ENCODE peak calls at places on chromosomes 16 and 17, in nine cellular contexts. One of them, this sample, is unnamed.

GRCh38 chr17:80752369-80752705 is 207.7 kb downstream of the RPTOR start:
- DNase-seq in NCI-H1930: no peak
- DNase-seq in stimulated activated CD8-positive, alpha-beta memory T cell treated with anti-CD3 and anti-CD28 coated beads, Interleukin-4, amount 100 ng/mL, for 4 hours: no peak
- DNase-seq in sciatic nerve: no peak
- DNase-seq in left cardiac atrium: no peak
- DNase-seq in HTR-8/SVneo: no peak
- DNase-seq in anterior cingulate cortex: no peak
- DNase-seq in skeletal muscle cell: no peak
- DNase-seq in NCI-H1048: no peak
- DNase-seq in this sample: no peak

GRCh38 chr17:18087610-18088491 is at the start of gene DRG2:
- DNase-seq in NCI-H1930: peak
- DNase-seq in stimulated activated CD8-positive, alpha-beta memory T cell treated with anti-CD3 and anti-CD28 coated beads, Interleukin-4, amount 100 ng/mL, for 4 hours: peak
- DNase-seq in sciatic nerve: peak
- DNase-seq in left cardiac atrium: peak
- DNase-seq in HTR-8/SVneo: peak
- DNase-seq in anterior cingulate cortex: peak
- DNase-seq in skeletal muscle cell: peak
- DNase-seq in NCI-H1048: peak
- DNase-seq in this sample: peak

GRCh38 chr16:52816993-52817392 is 235.7 kb downstream of the CHD9NB start:
- DNase-seq in NCI-H1930: no peak
- DNase-seq in stimulated activated CD8-positive, alpha-beta memory T cell treated with anti-CD3 and anti-CD28 coated beads, Interleukin-4, amount 100 ng/mL, for 4 hours: no peak
- DNase-seq in sciatic nerve: no peak
- DNase-seq in left cardiac atrium: no peak
- DNase-seq in HTR-8/SVneo: no peak
- DNase-seq in anterior cingulate cortex: no peak
- DNase-seq in skeletal muscle cell: no peak
- DNase-seq in NCI-H1048: no peak
- DNase-seq in this sample: no peak

GRCh38 chr17:65557349-65558310 is 3.8 kb downstream of the AXIN2 start:
- DNase-seq in NCI-H1930: no peak
- DNase-seq in stimulated activated CD8-positive, alpha-beta memory T cell treated with anti-CD3 and anti-CD28 coated beads, Interleukin-4, amount 100 ng/mL, for 4 hours: no peak
- DNase-seq in sciatic nerve: no peak
- DNase-seq in left cardiac atrium: peak
- DNase-seq in HTR-8/SVneo: no peak
- DNase-seq in anterior cingulate cortex: no peak
- DNase-seq in skeletal muscle cell: no peak
- DNase-seq in NCI-H1048: no peak
- DNase-seq in this sample: peak

GRCh38 chr17:63442549-63443035 is 3.5 kb downstream of the CYB561 start:
- DNase-seq in NCI-H1930: no peak
- DNase-seq in stimulated activated CD8-positive, alpha-beta memory T cell treated with anti-CD3 and anti-CD28 coated beads, Interleukin-4, amount 100 ng/mL, for 4 hours: no peak
- DNase-seq in sciatic nerve: no peak
- DNase-seq in left cardiac atrium: no peak
- DNase-seq in HTR-8/SVneo: peak
- DNase-seq in anterior cingulate cortex: no peak
- DNase-seq in skeletal muscle cell: no peak
- DNase-seq in NCI-H1048: no peak
- DNase-seq in this sample: no peak

GRCh38 chr16:22186517-22186916 is 19.6 kb upstream of the EEF2K start:
- DNase-seq in NCI-H1930: no peak
- DNase-seq in stimulated activated CD8-positive, alpha-beta memory T cell treated with anti-CD3 and anti-CD28 coated beads, Interleukin-4, amount 100 ng/mL, for 4 hours: no peak
- DNase-seq in sciatic nerve: no peak
- DNase-seq in left cardiac atrium: no peak
- DNase-seq in HTR-8/SVneo: no peak
- DNase-seq in anterior cingulate cortex: no peak
- DNase-seq in skeletal muscle cell: no peak
- DNase-seq in NCI-H1048: no peak
- DNase-seq in this sample: no peak

GRCh38 chr16:54931757-54932660 is 1.3 kb downstream of the IRX5 start:
- DNase-seq in NCI-H1930: no peak
- DNase-seq in stimulated activated CD8-positive, alpha-beta memory T cell treated with anti-CD3 and anti-CD28 coated beads, Interleukin-4, amount 100 ng/mL, for 4 hours: no peak
- DNase-seq in sciatic nerve: no peak
- DNase-seq in left cardiac atrium: no peak
- DNase-seq in HTR-8/SVneo: no peak
- DNase-seq in anterior cingulate cortex: no peak
- DNase-seq in skeletal muscle cell: no peak
- DNase-seq in NCI-H1048: no peak
- DNase-seq in this sample: peak

GRCh38 chr17:58172369-58173071 is 5.7 kb downstream of the OR4D2 start:
- DNase-seq in NCI-H1930: peak
- DNase-seq in stimulated activated CD8-positive, alpha-beta memory T cell treated with anti-CD3 and anti-CD28 coated beads, Interleukin-4, amount 100 ng/mL, for 4 hours: no peak
- DNase-seq in sciatic nerve: no peak
- DNase-seq in left cardiac atrium: no peak
- DNase-seq in HTR-8/SVneo: peak
- DNase-seq in anterior cingulate cortex: no peak
- DNase-seq in skeletal muscle cell: no peak
- DNase-seq in NCI-H1048: no peak
- DNase-seq in this sample: no peak

GRCh38 chr17:60941028-60941427 is 263.4 kb downstream of the BCAS3 start:
- DNase-seq in NCI-H1930: no peak
- DNase-seq in stimulated activated CD8-positive, alpha-beta memory T cell treated with anti-CD3 and anti-CD28 coated beads, Interleukin-4, amount 100 ng/mL, for 4 hours: no peak
- DNase-seq in sciatic nerve: peak
- DNase-seq in left cardiac atrium: peak
- DNase-seq in HTR-8/SVneo: no peak
- DNase-seq in anterior cingulate cortex: no peak
- DNase-seq in skeletal muscle cell: peak
- DNase-seq in NCI-H1048: peak
- DNase-seq in this sample: no peak

GRCh38 chr16:12229759-12230594 is 253.4 kb downstream of the SNX29 start:
- DNase-seq in NCI-H1930: no peak
- DNase-seq in stimulated activated CD8-positive, alpha-beta memory T cell treated with anti-CD3 and anti-CD28 coated beads, Interleukin-4, amount 100 ng/mL, for 4 hours: no peak
- DNase-seq in sciatic nerve: no peak
- DNase-seq in left cardiac atrium: no peak
- DNase-seq in HTR-8/SVneo: no peak
- DNase-seq in anterior cingulate cortex: no peak
- DNase-seq in skeletal muscle cell: no peak
- DNase-seq in NCI-H1048: no peak
- DNase-seq in this sample: peak

GRCh38 chr16:2874584-2875362 is 8.2 kb upstream of the FLYWCH2 start:
- DNase-seq in NCI-H1930: peak
- DNase-seq in stimulated activated CD8-positive, alpha-beta memory T cell treated with anti-CD3 and anti-CD28 coated beads, Interleukin-4, amount 100 ng/mL, for 4 hours: no peak
- DNase-seq in sciatic nerve: peak
- DNase-seq in left cardiac atrium: peak
- DNase-seq in HTR-8/SVneo: peak
- DNase-seq in anterior cingulate cortex: peak
- DNase-seq in skeletal muscle cell: no peak
- DNase-seq in NCI-H1048: no peak
- DNase-seq in this sample: peak

GRCh38 chr17:81523139-81524062 is 4.8 kb upstream of the FSCN2 start:
- DNase-seq in NCI-H1930: no peak
- DNase-seq in stimulated activated CD8-positive, alpha-beta memory T cell treated with anti-CD3 and anti-CD28 coated beads, Interleukin-4, amount 100 ng/mL, for 4 hours: no peak
- DNase-seq in sciatic nerve: no peak
- DNase-seq in left cardiac atrium: peak
- DNase-seq in HTR-8/SVneo: no peak
- DNase-seq in anterior cingulate cortex: peak
- DNase-seq in skeletal muscle cell: no peak
- DNase-seq in NCI-H1048: no peak
- DNase-seq in this sample: no peak

GRCh38 chr17:34252138-34252889 is 2.8 kb upstream of the CCL2 start:
- DNase-seq in NCI-H1930: no peak
- DNase-seq in stimulated activated CD8-positive, alpha-beta memory T cell treated with anti-CD3 and anti-CD28 coated beads, Interleukin-4, amount 100 ng/mL, for 4 hours: no peak
- DNase-seq in sciatic nerve: peak
- DNase-seq in left cardiac atrium: peak
- DNase-seq in HTR-8/SVneo: peak
- DNase-seq in anterior cingulate cortex: peak
- DNase-seq in skeletal muscle cell: peak
- DNase-seq in NCI-H1048: no peak
- DNase-seq in this sample: no peak

GRCh38 chr17:28944862-28945741 is 6.2 kb downstream of the PHF12 start:
- DNase-seq in NCI-H1930: no peak
- DNase-seq in stimulated activated CD8-positive, alpha-beta memory T cell treated with anti-CD3 and anti-CD28 coated beads, Interleukin-4, amount 100 ng/mL, for 4 hours: no peak
- DNase-seq in sciatic nerve: no peak
- DNase-seq in left cardiac atrium: no peak
- DNase-seq in HTR-8/SVneo: no peak
- DNase-seq in anterior cingulate cortex: no peak
- DNase-seq in skeletal muscle cell: no peak
- DNase-seq in NCI-H1048: no peak
- DNase-seq in this sample: no peak

GRCh38 chr17:55327225-55328088 is 62.7 kb downstream of the HLF start:
- DNase-seq in NCI-H1930: no peak
- DNase-seq in stimulated activated CD8-positive, alpha-beta memory T cell treated with anti-CD3 and anti-CD28 coated beads, Interleukin-4, amount 100 ng/mL, for 4 hours: no peak
- DNase-seq in sciatic nerve: no peak
- DNase-seq in left cardiac atrium: no peak
- DNase-seq in HTR-8/SVneo: no peak
- DNase-seq in anterior cingulate cortex: no peak
- DNase-seq in skeletal muscle cell: no peak
- DNase-seq in NCI-H1048: no peak
- DNase-seq in this sample: peak

GRCh38 chr17:1012823-1013728 is 16.1 kb downstream of the TIMM22 start:
- DNase-seq in NCI-H1930: no peak
- DNase-seq in stimulated activated CD8-positive, alpha-beta memory T cell treated with anti-CD3 and anti-CD28 coated beads, Interleukin-4, amount 100 ng/mL, for 4 hours: no peak
- DNase-seq in sciatic nerve: no peak
- DNase-seq in left cardiac atrium: no peak
- DNase-seq in HTR-8/SVneo: no peak
- DNase-seq in anterior cingulate cortex: no peak
- DNase-seq in skeletal muscle cell: no peak
- DNase-seq in NCI-H1048: no peak
- DNase-seq in this sample: no peak

GRCh38 chr16:31132979-31133599 is 2.4 kb downstream of the PRSS8 start:
- DNase-seq in NCI-H1930: no peak
- DNase-seq in stimulated activated CD8-positive, alpha-beta memory T cell treated with anti-CD3 and anti-CD28 coated beads, Interleukin-4, amount 100 ng/mL, for 4 hours: no peak
- DNase-seq in sciatic nerve: no peak
- DNase-seq in left cardiac atrium: no peak
- DNase-seq in HTR-8/SVneo: no peak
- DNase-seq in anterior cingulate cortex: no peak
- DNase-seq in skeletal muscle cell: no peak
- DNase-seq in NCI-H1048: no peak
- DNase-seq in this sample: no peak

GRCh38 chr16:72277749-72278148 is 105.8 kb upstream of the PMFBP1 start:
- DNase-seq in NCI-H1930: no peak
- DNase-seq in stimulated activated CD8-positive, alpha-beta memory T cell treated with anti-CD3 and anti-CD28 coated beads, Interleukin-4, amount 100 ng/mL, for 4 hours: no peak
- DNase-seq in sciatic nerve: no peak
- DNase-seq in left cardiac atrium: no peak
- DNase-seq in HTR-8/SVneo: no peak
- DNase-seq in anterior cingulate cortex: no peak
- DNase-seq in skeletal muscle cell: no peak
- DNase-seq in NCI-H1048: no peak
- DNase-seq in this sample: no peak

GRCh38 chr16:26569793-26570192 is 496.9 kb upstream of the C16orf82 start:
- DNase-seq in NCI-H1930: no peak
- DNase-seq in stimulated activated CD8-positive, alpha-beta memory T cell treated with anti-CD3 and anti-CD28 coated beads, Interleukin-4, amount 100 ng/mL, for 4 hours: no peak
- DNase-seq in sciatic nerve: no peak
- DNase-seq in left cardiac atrium: no peak
- DNase-seq in HTR-8/SVneo: peak
- DNase-seq in anterior cingulate cortex: peak
- DNase-seq in skeletal muscle cell: no peak
- DNase-seq in NCI-H1048: no peak
- DNase-seq in this sample: no peak

GRCh38 chr16:85055503-85056210 is 28.1 kb downstream of the KIAA0513 start:
- DNase-seq in NCI-H1930: no peak
- DNase-seq in stimulated activated CD8-positive, alpha-beta memory T cell treated with anti-CD3 and anti-CD28 coated beads, Interleukin-4, amount 100 ng/mL, for 4 hours: peak
- DNase-seq in sciatic nerve: no peak
- DNase-seq in left cardiac atrium: no peak
- DNase-seq in HTR-8/SVneo: peak
- DNase-seq in anterior cingulate cortex: peak
- DNase-seq in skeletal muscle cell: peak
- DNase-seq in NCI-H1048: no peak
- DNase-seq in this sample: no peak

GRCh38 chr16:67446968-67447507 is 16.1 kb downstream of the HSD11B2 start:
- DNase-seq in NCI-H1930: no peak
- DNase-seq in stimulated activated CD8-positive, alpha-beta memory T cell treated with anti-CD3 and anti-CD28 coated beads, Interleukin-4, amount 100 ng/mL, for 4 hours: no peak
- DNase-seq in sciatic nerve: no peak
- DNase-seq in left cardiac atrium: no peak
- DNase-seq in HTR-8/SVneo: no peak
- DNase-seq in anterior cingulate cortex: no peak
- DNase-seq in skeletal muscle cell: no peak
- DNase-seq in NCI-H1048: no peak
- DNase-seq in this sample: no peak

GRCh38 chr17:17082878-17083277 is 40.6 kb downstream of the MPRIP start:
- DNase-seq in NCI-H1930: no peak
- DNase-seq in stimulated activated CD8-positive, alpha-beta memory T cell treated with anti-CD3 and anti-CD28 coated beads, Interleukin-4, amount 100 ng/mL, for 4 hours: no peak
- DNase-seq in sciatic nerve: no peak
- DNase-seq in left cardiac atrium: peak
- DNase-seq in HTR-8/SVneo: no peak
- DNase-seq in anterior cingulate cortex: no peak
- DNase-seq in skeletal muscle cell: no peak
- DNase-seq in NCI-H1048: no peak
- DNase-seq in this sample: no peak

GRCh38 chr17:29706045-29706431 is 83.3 kb upstream of the CORO6 start:
- DNase-seq in NCI-H1930: no peak
- DNase-seq in stimulated activated CD8-positive, alpha-beta memory T cell treated with anti-CD3 and anti-CD28 coated beads, Interleukin-4, amount 100 ng/mL, for 4 hours: no peak
- DNase-seq in sciatic nerve: no peak
- DNase-seq in left cardiac atrium: no peak
- DNase-seq in HTR-8/SVneo: no peak
- DNase-seq in anterior cingulate cortex: no peak
- DNase-seq in skeletal muscle cell: no peak
- DNase-seq in NCI-H1048: no peak
- DNase-seq in this sample: no peak

GRCh38 chr17:42146911-42147607 is 7.7 kb downstream of the RAB5C start:
- DNase-seq in NCI-H1930: no peak
- DNase-seq in stimulated activated CD8-positive, alpha-beta memory T cell treated with anti-CD3 and anti-CD28 coated beads, Interleukin-4, amount 100 ng/mL, for 4 hours: no peak
- DNase-seq in sciatic nerve: no peak
- DNase-seq in left cardiac atrium: no peak
- DNase-seq in HTR-8/SVneo: no peak
- DNase-seq in anterior cingulate cortex: no peak
- DNase-seq in skeletal muscle cell: no peak
- DNase-seq in NCI-H1048: no peak
- DNase-seq in this sample: no peak

GRCh38 chr17:63275318-63275967 is 170.7 kb downstream of the CYB561 start:
- DNase-seq in NCI-H1930: no peak
- DNase-seq in stimulated activated CD8-positive, alpha-beta memory T cell treated with anti-CD3 and anti-CD28 coated beads, Interleukin-4, amount 100 ng/mL, for 4 hours: no peak
- DNase-seq in sciatic nerve: no peak
- DNase-seq in left cardiac atrium: no peak
- DNase-seq in HTR-8/SVneo: peak
- DNase-seq in anterior cingulate cortex: no peak
- DNase-seq in skeletal muscle cell: peak
- DNase-seq in NCI-H1048: no peak
- DNase-seq in this sample: no peak

GRCh38 chr16:30350134-30350871 is 4.8 kb downstream of the CD2BP2 start:
- DNase-seq in NCI-H1930: no peak
- DNase-seq in stimulated activated CD8-positive, alpha-beta memory T cell treated with anti-CD3 and anti-CD28 coated beads, Interleukin-4, amount 100 ng/mL, for 4 hours: no peak
- DNase-seq in sciatic nerve: peak
- DNase-seq in left cardiac atrium: no peak
- DNase-seq in HTR-8/SVneo: no peak
- DNase-seq in anterior cingulate cortex: no peak
- DNase-seq in skeletal muscle cell: no peak
- DNase-seq in NCI-H1048: no peak
- DNase-seq in this sample: no peak

GRCh38 chr16:85979605-85980004 is 80.6 kb downstream of the IRF8 start:
- DNase-seq in NCI-H1930: no peak
- DNase-seq in stimulated activated CD8-positive, alpha-beta memory T cell treated with anti-CD3 and anti-CD28 coated beads, Interleukin-4, amount 100 ng/mL, for 4 hours: no peak
- DNase-seq in sciatic nerve: no peak
- DNase-seq in left cardiac atrium: no peak
- DNase-seq in HTR-8/SVneo: no peak
- DNase-seq in anterior cingulate cortex: no peak
- DNase-seq in skeletal muscle cell: no peak
- DNase-seq in NCI-H1048: no peak
- DNase-seq in this sample: no peak

GRCh38 chr17:6496636-6497441 is 52.6 kb downstream of the PIMREG start:
- DNase-seq in NCI-H1930: no peak
- DNase-seq in stimulated activated CD8-positive, alpha-beta memory T cell treated with anti-CD3 and anti-CD28 coated beads, Interleukin-4, amount 100 ng/mL, for 4 hours: no peak
- DNase-seq in sciatic nerve: peak
- DNase-seq in left cardiac atrium: no peak
- DNase-seq in HTR-8/SVneo: no peak
- DNase-seq in anterior cingulate cortex: no peak
- DNase-seq in skeletal muscle cell: no peak
- DNase-seq in NCI-H1048: no peak
- DNase-seq in this sample: no peak

GRCh38 chr17:48014603-48015037 is 23.0 kb downstream of the COPZ2 start:
- DNase-seq in NCI-H1930: no peak
- DNase-seq in stimulated activated CD8-positive, alpha-beta memory T cell treated with anti-CD3 and anti-CD28 coated beads, Interleukin-4, amount 100 ng/mL, for 4 hours: no peak
- DNase-seq in sciatic nerve: no peak
- DNase-seq in left cardiac atrium: no peak
- DNase-seq in HTR-8/SVneo: no peak
- DNase-seq in anterior cingulate cortex: no peak
- DNase-seq in skeletal muscle cell: no peak
- DNase-seq in NCI-H1048: no peak
- DNase-seq in this sample: no peak

GRCh38 chr17:42050360-42051012 is at the start of gene C17orf113:
- DNase-seq in NCI-H1930: peak
- DNase-seq in stimulated activated CD8-positive, alpha-beta memory T cell treated with anti-CD3 and anti-CD28 coated beads, Interleukin-4, amount 100 ng/mL, for 4 hours: no peak
- DNase-seq in sciatic nerve: peak
- DNase-seq in left cardiac atrium: peak
- DNase-seq in HTR-8/SVneo: peak
- DNase-seq in anterior cingulate cortex: peak
- DNase-seq in skeletal muscle cell: no peak
- DNase-seq in NCI-H1048: no peak
- DNase-seq in this sample: peak

GRCh38 chr16:68377667-68378420 is 67.0 kb downstream of the PRMT7 start:
- DNase-seq in NCI-H1930: no peak
- DNase-seq in stimulated activated CD8-positive, alpha-beta memory T cell treated with anti-CD3 and anti-CD28 coated beads, Interleukin-4, amount 100 ng/mL, for 4 hours: no peak
- DNase-seq in sciatic nerve: no peak
- DNase-seq in left cardiac atrium: no peak
- DNase-seq in HTR-8/SVneo: no peak
- DNase-seq in anterior cingulate cortex: no peak
- DNase-seq in skeletal muscle cell: peak
- DNase-seq in NCI-H1048: no peak
- DNase-seq in this sample: no peak